ENCODE peak calls at places on chromosomes 11 and 22, in five cellular contexts. V is ovary, N is tibial nerve, Q is A549, J is suprapubic skin. A is an unnamed sample.

GRCh38 chr11:102560555-102561011 is 30.0 kb upstream of the MMP7 start:
- DNase-seq in V (no peak), N (no peak), Q (no peak), J (no peak), A (peak; percentile 62)

GRCh38 chr22:23826510-23827350 is 12.1 kb downstream of the DERL3 start:
- DNase-seq in V (no peak), N (no peak), Q (no peak), J (no peak), A (no peak)

GRCh38 chr11:74443071-74443864 is 24.1 kb downstream of the KCNE3 start:
- DNase-seq in V (no peak), N (no peak), Q (peak; percentile 74), J (no peak), A (no peak)

GRCh38 chr11:128471138-128471661 is 116.2 kb downstream of the ETS1 start:
- DNase-seq in V (no peak), N (no peak), Q (no peak), J (no peak), A (no peak)

GRCh38 chr22:47918276-47918928 is 1156.0 kb downstream of the TBC1D22A start:
- DNase-seq in V (no peak), N (no peak), Q (no peak), J (no peak), A (peak; percentile 30)

GRCh38 chr11:93169950-93170561 is 27.7 kb downstream of the SLC36A4 start:
- DNase-seq in V (no peak), N (no peak), Q (peak; percentile 37), J (no peak), A (no peak)

GRCh38 chr22:20548806-20549205 is 41.4 kb downstream of the MED15 start:
- DNase-seq in V (no peak), N (no peak), Q (no peak), J (peak; percentile 34), A (no peak)

GRCh38 chr11:6563121-6563619 is 40.2 kb downstream of the RRP8 start:
- DNase-seq in V (no peak), N (no peak), Q (no peak), J (no peak), A (no peak)

GRCh38 chr11:67534070-67534679 is 10.9 kb upstream of the CABP2 start:
- DNase-seq in V (no peak), N (no peak), Q (peak; percentile 52), J (no peak), A (no peak)

GRCh38 chr11:11065396-11065795 is 207.5 kb upstream of the ZBED5 start:
- DNase-seq in V (no peak), N (no peak), Q (no peak), J (no peak), A (no peak)

GRCh38 chr11:130798801-130799200 is 117.5 kb downstream of the SNX19 start:
- DNase-seq in V (no peak), N (no peak), Q (no peak), J (no peak), A (no peak)

GRCh38 chr22:46690146-46690545 is 47.9 kb downstream of the CERK start:
- DNase-seq in V (no peak), N (no peak), Q (no peak), J (no peak), A (peak; percentile 54)

GRCh38 chr22:24200616-24201212 is 19.4 kb downstream of the SUSD2 start:
- DNase-seq in V (no peak), N (no peak), Q (peak; percentile 84), J (no peak), A (no peak)

GRCh38 chr22:37419916-37420655 is 7.2 kb downstream of the ELFN2 start:
- DNase-seq in V (no peak), N (no peak), Q (no peak), J (no peak), A (peak; percentile 49)

GRCh38 chr11:64744544-64745218 is 739 bp upstream of the RASGRP2 start:
- DNase-seq in V (no peak), N (no peak), Q (no peak), J (no peak), A (peak; percentile 92)

GRCh38 chr11:6402561-6402981 is 12.3 kb downstream of the SMPD1 start:
- DNase-seq in V (no peak), N (no peak), Q (no peak), J (no peak), A (no peak)

GRCh38 chr11:45500457-45500856 is 165.0 kb downstream of the CHST1 start:
- DNase-seq in V (no peak), N (no peak), Q (no peak), J (no peak), A (no peak)

GRCh38 chr11:61685611-61685955 is 5.4 kb downstream of the DAGLA start:
- DNase-seq in V (no peak), N (no peak), Q (no peak), J (no peak), A (no peak)

GRCh38 chr11:36409152-36409713 is 100.8 kb downstream of the TRAF6 start:
- DNase-seq in V (no peak), N (no peak), Q (no peak), J (no peak), A (no peak)

GRCh38 chr22:47805394-47805935 is 1043.0 kb downstream of the TBC1D22A start:
- DNase-seq in V (no peak), N (no peak), Q (no peak), J (no peak), A (no peak)

GRCh38 chr11:102306817-102307814 is 10.2 kb upstream of the BIRC3 start:
- DNase-seq in V (no peak), N (no peak), Q (peak; percentile 45), J (no peak), A (no peak)

GRCh38 chr11:15073361-15074205 is at the start of gene CALCB:
- DNase-seq in V (no peak), N (no peak), Q (peak; percentile 8), J (no peak), A (peak; percentile 78)

GRCh38 chr22:44845796-44846720 is 93.7 kb downstream of the ARHGAP8 start:
- DNase-seq in V (no peak), N (no peak), Q (no peak), J (no peak), A (peak; percentile 47)

GRCh38 chr11:63915961-63916836 is 765 bp downstream of the RCOR2 start:
- DNase-seq in V (no peak), N (no peak), Q (peak; percentile 59), J (no peak), A (peak; percentile 91)

GRCh38 chr22:32987081-32987631 is 71.0 kb downstream of the SYN3 start:
- DNase-seq in V (no peak), N (no peak), Q (no peak), J (no peak), A (no peak)

GRCh38 chr11:18191376-18191775 is 18.7 kb downstream of the MRGPRX4 start:
- DNase-seq in V (no peak), N (no peak), Q (no peak), J (no peak), A (no peak)

GRCh38 chr11:14376920-14377319 is 17.9 kb upstream of the RRAS2 start:
- DNase-seq in V (no peak), N (no peak), Q (peak; percentile 5), J (no peak), A (no peak)

GRCh38 chr11:95498731-95499396 is 267.9 kb upstream of the SESN3 start:
- DNase-seq in V (no peak), N (no peak), Q (peak; percentile 10), J (no peak), A (no peak)

GRCh38 chr11:102010776-102011500 is 36.3 kb upstream of the CFAP300 start:
- DNase-seq in V (peak; percentile 23), N (peak; percentile 33), Q (peak; percentile 77), J (peak; percentile 88), A (no peak)

GRCh38 chr11:61949169-61950034 is 749 bp upstream of the BEST1 start:
- DNase-seq in V (peak; percentile 92), N (peak; percentile 76), Q (peak; percentile 71), J (peak; percentile 88), A (no peak)

GRCh38 chr11:86869966-86870570 is 69.7 kb downstream of the PRSS23 start:
- DNase-seq in V (peak; percentile 81), N (peak; percentile 51), Q (peak; percentile 54), J (peak; percentile 72), A (no peak)

GRCh38 chr11:47261291-47261800 is 3.5 kb downstream of the NR1H3 start:
- DNase-seq in V (no peak), N (no peak), Q (no peak), J (no peak), A (no peak)

GRCh38 chr11:105609832-105610781 is at the start of gene GRIA4:
- DNase-seq in V (no peak), N (peak; percentile 14), Q (peak; percentile 1), J (peak; percentile 58), A (no peak)

GRCh38 chr11:65113839-65114238 is 2.2 kb downstream of the TM7SF2 start:
- DNase-seq in V (no peak), N (no peak), Q (no peak), J (no peak), A (no peak)

GRCh38 chr11:203056-203944 is 3.9 kb downstream of the BET1L start:
- DNase-seq in V (no peak), N (no peak), Q (no peak), J (no peak), A (peak; percentile 11)
- TF ChIP-seq POLR2A in V (no peak), N (no peak), Q (no peak), J (no peak), A (no peak)

GRCh38 chr11:32569313-32569881 is 14.2 kb upstream of the EIF3M start:
- DNase-seq in V (no peak), N (no peak), Q (no peak), J (no peak), A (no peak)
- TF ChIP-seq EP300 in V (no peak), N (no peak), Q (no peak), J (no peak), A (no peak)

GRCh38 chr11:2700415-2701211 is 819 bp upstream of the KCNQ1OT1 start:
- DNase-seq in V (peak; percentile 66), N (peak; percentile 47), Q (peak; percentile 52), J (peak; percentile 75), A (peak; percentile 94)

GRCh38 chr11:2698386-2699184 is 1.2 kb downstream of the KCNQ1OT1 start:
- DNase-seq in V (peak; percentile 9), N (peak; percentile 7), Q (no peak), J (peak; percentile 66), A (no peak)

GRCh38 chr11:2699531-2700414 is at the start of gene KCNQ1OT1:
- DNase-seq in V (peak; percentile 92), N (peak; percentile 82), Q (peak; percentile 95), J (peak; percentile 91), A (peak; percentile 96)

GRCh38 chr11:2697871-2698270 is 1.9 kb downstream of the KCNQ1OT1 start:
- DNase-seq in V (no peak), N (no peak), Q (no peak), J (peak; percentile 6), A (no peak)

DNA sequence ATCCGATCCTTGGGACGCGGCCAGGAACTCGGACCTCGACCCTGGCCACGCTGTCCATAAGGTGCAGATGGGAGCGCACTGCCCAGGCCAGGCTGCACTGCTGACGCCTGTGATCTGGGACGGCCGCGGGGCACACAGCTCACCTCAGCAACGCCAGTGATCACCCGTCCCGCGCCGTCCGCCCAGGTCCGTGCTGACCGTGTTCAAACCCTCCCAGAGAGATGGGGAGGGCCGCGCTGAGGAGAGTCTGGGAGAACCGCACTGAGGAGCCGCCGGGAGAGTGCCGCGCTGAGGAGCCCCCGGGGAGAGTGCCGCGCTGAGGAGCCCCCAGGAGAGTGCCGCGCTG is 636 bp downstream of the KCNQ1OT1 start:
- DNase-seq in V (peak; percentile 37), N (peak; percentile 15), Q (peak; percentile 12), J (peak; percentile 69), A (no peak)
- TF ChIP-seq POLR2A in V (no peak), N (no peak), Q (no peak), J (no peak), A (no peak)

GRCh38 chr22:29302681-29303465 is 3.6 kb upstream of the GAS2L1 start:
- DNase-seq in V (no peak), N (no peak), Q (no peak), J (no peak), A (peak; percentile 68)
- TF ChIP-seq EP300 in V (no peak), N (no peak), Q (no peak), J (no peak), A (no peak)

GRCh38 chr11:765025-765801 is 12.1 kb downstream of the GATD1 start:
- DNase-seq in V (no peak), N (no peak), Q (peak; percentile 82), J (peak; percentile 69), A (peak; percentile 76)
- TF ChIP-seq POLR2A in V (no peak), N (no peak), Q (no peak), J (no peak), A (peak; percentile 12)

A was measured in upper lobe of left lung.